ENCODE peak calls at places on chromosomes 11 and 22, in five cellular contexts. One of them, this sample, is unnamed.

GRCh38 chr11:126135182-126136176 is 72.8 kb upstream of the CDON start:
- DNase-seq in SHP77: no peak
- DNase-seq in germinal center: no peak
- DNase-seq in Kasumi-1: no peak
- DNase-seq in AG09309: no peak
- DNase-seq in this sample: no peak

GRCh38 chr11:44178381-44178780 is 82.9 kb downstream of the EXT2 start:
- DNase-seq in SHP77: no peak
- DNase-seq in germinal center: no peak
- DNase-seq in Kasumi-1: no peak
- DNase-seq in AG09309: peak; percentile 17
- DNase-seq in this sample: no peak

GRCh38 chr11:123020968-123021367 is 39.3 kb upstream of the BSX start:
- DNase-seq in SHP77: peak; percentile 48
- DNase-seq in germinal center: peak; percentile 71
- DNase-seq in Kasumi-1: peak; percentile 92
- DNase-seq in AG09309: no peak
- DNase-seq in this sample: peak; percentile 56

GRCh38 chr11:2913776-2914474 is 15.3 kb downstream of the PHLDA2 start:
- DNase-seq in SHP77: no peak
- DNase-seq in germinal center: no peak
- DNase-seq in Kasumi-1: no peak
- DNase-seq in AG09309: no peak
- DNase-seq in this sample: no peak

GRCh38 chr11:68038718-68039525 is at the start of gene TCIRG1:
- DNase-seq in SHP77: peak; percentile 71
- DNase-seq in germinal center: peak; percentile 85
- DNase-seq in Kasumi-1: no peak
- DNase-seq in AG09309: no peak
- DNase-seq in this sample: peak; percentile 89

GRCh38 chr11:64638017-64638664 is 47.1 kb downstream of the SLC22A12 start:
- DNase-seq in SHP77: no peak
- DNase-seq in germinal center: peak; percentile 49
- DNase-seq in Kasumi-1: no peak
- DNase-seq in AG09309: no peak
- DNase-seq in this sample: peak; percentile 13

GRCh38 chr11:61775106-61775505 is 17.3 kb downstream of the TMEM258 start:
- DNase-seq in SHP77: no peak
- DNase-seq in germinal center: no peak
- DNase-seq in Kasumi-1: no peak
- DNase-seq in AG09309: no peak
- DNase-seq in this sample: no peak

GRCh38 chr22:33492210-33492651 is 428.0 kb downstream of the LARGE1 start:
- DNase-seq in SHP77: no peak
- DNase-seq in germinal center: no peak
- DNase-seq in Kasumi-1: no peak
- DNase-seq in AG09309: no peak
- DNase-seq in this sample: no peak

GRCh38 chr11:132033051-132033450 is 662.6 kb downstream of the NTM start:
- DNase-seq in SHP77: no peak
- DNase-seq in germinal center: no peak
- DNase-seq in Kasumi-1: no peak
- DNase-seq in AG09309: no peak
- DNase-seq in this sample: peak; percentile 63

GRCh38 chr11:35292290-35292689 is 127.1 kb downstream of the SLC1A2 start:
- DNase-seq in SHP77: no peak
- DNase-seq in germinal center: no peak
- DNase-seq in Kasumi-1: no peak
- DNase-seq in AG09309: no peak
- DNase-seq in this sample: no peak

GRCh38 chr22:39287076-39287743 is 32.2 kb downstream of the RPL3 start:
- DNase-seq in SHP77: no peak
- DNase-seq in germinal center: peak; percentile 61
- DNase-seq in Kasumi-1: peak; percentile 33
- DNase-seq in AG09309: no peak
- DNase-seq in this sample: no peak

GRCh38 chr11:102306817-102307814 is 10.2 kb upstream of the BIRC3 start:
- DNase-seq in SHP77: no peak
- DNase-seq in germinal center: peak; percentile 56
- DNase-seq in Kasumi-1: no peak
- DNase-seq in AG09309: no peak
- DNase-seq in this sample: no peak

GRCh38 chr11:32838505-32839274 is 9.0 kb downstream of the PRRG4 start:
- DNase-seq in SHP77: no peak
- DNase-seq in germinal center: no peak
- DNase-seq in Kasumi-1: peak; percentile 11
- DNase-seq in AG09309: no peak
- DNase-seq in this sample: no peak

GRCh38 chr11:452203-452744 is 2.2 kb downstream of the PTDSS2 start:
- DNase-seq in SHP77: no peak
- DNase-seq in germinal center: no peak
- DNase-seq in Kasumi-1: no peak
- DNase-seq in AG09309: no peak
- DNase-seq in this sample: no peak

GRCh38 chr11:64794526-64794925 is 8.5 kb downstream of the MAP4K2 start:
- DNase-seq in SHP77: no peak
- DNase-seq in germinal center: no peak
- DNase-seq in Kasumi-1: no peak
- DNase-seq in AG09309: no peak
- DNase-seq in this sample: no peak

GRCh38 chr11:46696212-46696558 is 4.2 kb downstream of the ARHGAP1 start:
- DNase-seq in SHP77: no peak
- DNase-seq in germinal center: no peak
- DNase-seq in Kasumi-1: no peak
- DNase-seq in AG09309: no peak
- DNase-seq in this sample: no peak

GRCh38 chr11:35362571-35362980 is 56.8 kb downstream of the SLC1A2 start:
- DNase-seq in SHP77: no peak
- DNase-seq in germinal center: no peak
- DNase-seq in Kasumi-1: no peak
- DNase-seq in AG09309: no peak
- DNase-seq in this sample: peak; percentile 23

GRCh38 chr11:72069787-72070251 is 10.5 kb downstream of the NUMA1 start:
- DNase-seq in SHP77: no peak
- DNase-seq in germinal center: no peak
- DNase-seq in Kasumi-1: no peak
- DNase-seq in AG09309: peak; percentile 40
- DNase-seq in this sample: peak; percentile 90

GRCh38 chr22:29994941-29995340 is 85.3 kb upstream of the HORMAD2 start:
- DNase-seq in SHP77: no peak
- DNase-seq in germinal center: no peak
- DNase-seq in Kasumi-1: no peak
- DNase-seq in AG09309: no peak
- DNase-seq in this sample: peak; percentile 24

GRCh38 chr22:26592368-26593015 is 2.6 kb upstream of the TPST2 start:
- DNase-seq in SHP77: peak; percentile 13
- DNase-seq in germinal center: no peak
- DNase-seq in Kasumi-1: peak; percentile 57
- DNase-seq in AG09309: no peak
- DNase-seq in this sample: no peak

GRCh38 chr11:23865341-23865975 is 631.4 kb upstream of the LUZP2 start:
- DNase-seq in SHP77: no peak
- DNase-seq in germinal center: no peak
- DNase-seq in Kasumi-1: no peak
- DNase-seq in AG09309: no peak
- DNase-seq in this sample: no peak

GRCh38 chr22:37259540-37260029 is 15.5 kb upstream of the RAC2 start:
- DNase-seq in SHP77: no peak
- DNase-seq in germinal center: no peak
- DNase-seq in Kasumi-1: peak; percentile 44
- DNase-seq in AG09309: no peak
- DNase-seq in this sample: peak; percentile 62

GRCh38 chr11:12204506-12204905 is 94.1 kb downstream of the MICAL2 start:
- DNase-seq in SHP77: no peak
- DNase-seq in germinal center: no peak
- DNase-seq in Kasumi-1: no peak
- DNase-seq in AG09309: no peak
- DNase-seq in this sample: no peak

GRCh38 chr11:96288915-96289314 is 54.1 kb downstream of the MAML2 start:
- DNase-seq in SHP77: no peak
- DNase-seq in germinal center: no peak
- DNase-seq in Kasumi-1: no peak
- DNase-seq in AG09309: no peak
- DNase-seq in this sample: no peak

GRCh38 chr11:62127941-62128770 is 4.3 kb downstream of the INCENP start:
- DNase-seq in SHP77: no peak
- DNase-seq in germinal center: no peak
- DNase-seq in Kasumi-1: no peak
- DNase-seq in AG09309: no peak
- DNase-seq in this sample: no peak

GRCh38 chr11:559712-560304 is 730 bp downstream of the LMNTD2 start:
- DNase-seq in SHP77: no peak
- DNase-seq in germinal center: no peak
- DNase-seq in Kasumi-1: no peak
- DNase-seq in AG09309: no peak
- DNase-seq in this sample: no peak

GRCh38 chr22:20490941-20491307 is 4.7 kb downstream of the KLHL22 start:
- DNase-seq in SHP77: no peak
- DNase-seq in germinal center: no peak
- DNase-seq in Kasumi-1: no peak
- DNase-seq in AG09309: no peak
- DNase-seq in this sample: no peak

GRCh38 chr11:23490557-23491235 is 630.4 kb upstream of the CCDC179 start:
- DNase-seq in SHP77: no peak
- DNase-seq in germinal center: no peak
- DNase-seq in Kasumi-1: no peak
- DNase-seq in AG09309: no peak
- DNase-seq in this sample: no peak

GRCh38 chr22:26573026-26573662 is 16.8 kb downstream of the TPST2 start:
- DNase-seq in SHP77: no peak
- DNase-seq in germinal center: no peak
- DNase-seq in Kasumi-1: peak; percentile 94
- DNase-seq in AG09309: peak; percentile 38
- DNase-seq in this sample: no peak

GRCh38 chr11:83816572-83817187 is 530.5 kb upstream of the CCDC90B start:
- DNase-seq in SHP77: no peak
- DNase-seq in germinal center: peak; percentile 6
- DNase-seq in Kasumi-1: peak; percentile 30
- DNase-seq in AG09309: no peak
- DNase-seq in this sample: peak; percentile 8

GRCh38 chr11:77166021-77166420 is 38.0 kb downstream of the MYO7A start:
- DNase-seq in SHP77: no peak
- DNase-seq in germinal center: no peak
- DNase-seq in Kasumi-1: no peak
- DNase-seq in AG09309: no peak
- DNase-seq in this sample: no peak

GRCh38 chr11:4190098-4190497 is 95.5 kb downstream of the RRM1 start:
- DNase-seq in SHP77: no peak
- DNase-seq in germinal center: no peak
- DNase-seq in Kasumi-1: no peak
- DNase-seq in AG09309: no peak
- DNase-seq in this sample: no peak

GRCh38 chr11:19728436-19728835 is 15.8 kb downstream of the NAV2 start:
- DNase-seq in SHP77: no peak
- DNase-seq in germinal center: no peak
- DNase-seq in Kasumi-1: no peak
- DNase-seq in AG09309: peak; percentile 41
- DNase-seq in this sample: no peak

GRCh38 chr11:17531071-17531817 is 13.0 kb downstream of the USH1C start:
- DNase-seq in SHP77: peak; percentile 23
- DNase-seq in germinal center: no peak
- DNase-seq in Kasumi-1: no peak
- DNase-seq in AG09309: no peak
- DNase-seq in this sample: peak; percentile 38

GRCh38 chr11:79201637-79202347 is 239.0 kb downstream of the TENM4 start:
- DNase-seq in SHP77: no peak
- DNase-seq in germinal center: no peak
- DNase-seq in Kasumi-1: no peak
- DNase-seq in AG09309: no peak
- DNase-seq in this sample: peak; percentile 48

GRCh38 chr11:115676768-115677167 is 172.6 kb upstream of the CADM1 start:
- DNase-seq in SHP77: no peak
- DNase-seq in germinal center: no peak
- DNase-seq in Kasumi-1: no peak
- DNase-seq in AG09309: peak; percentile 39
- DNase-seq in this sample: peak; percentile 61

GRCh38 chr22:33162196-33162595 is 104.0 kb upstream of the SYN3 start:
- DNase-seq in SHP77: no peak
- DNase-seq in germinal center: no peak
- DNase-seq in Kasumi-1: no peak
- DNase-seq in AG09309: no peak
- DNase-seq in this sample: no peak

GRCh38 chr11:44400431-44400830 is 90.5 kb upstream of the ALX4 start:
- DNase-seq in SHP77: no peak
- DNase-seq in germinal center: no peak
- DNase-seq in Kasumi-1: no peak
- DNase-seq in AG09309: no peak
- DNase-seq in this sample: no peak

GRCh38 chr22:47337161-47337621 is 574.7 kb downstream of the TBC1D22A start:
- DNase-seq in SHP77: peak; percentile 76
- DNase-seq in germinal center: no peak
- DNase-seq in Kasumi-1: no peak
- DNase-seq in AG09309: peak; percentile 56
- DNase-seq in this sample: peak; percentile 99

GRCh38 chr11:103582351-103582909 is 454.0 kb upstream of the DDI1 start:
- DNase-seq in SHP77: no peak
- DNase-seq in germinal center: no peak
- DNase-seq in Kasumi-1: no peak
- DNase-seq in AG09309: no peak
- DNase-seq in this sample: no peak

This sample was measured in RPMI7951.